ENCODE peak calls at places on chromosomes 4 and X, in four cellular contexts. F, J, Y and E are unnamed samples.

GRCh38 chr4:47510506-47511143 is 25.6 kb downstream of the ATP10D start:
- DNase-seq in Y (peak; percentile 37), J (no peak), F (no peak), E (no peak)

GRCh38 chr4:164428561-164428960 is 325.4 kb upstream of the SMIM31 start:
- DNase-seq in Y (no peak), J (no peak), F (no peak), E (no peak)

GRCh38 chr4:174122705-174123104 is 160.8 kb downstream of the FBXO8 start:
- DNase-seq in F (no peak), J (no peak), Y (no peak), E (no peak)

GRCh38 chr4:30901781-30902479 is 181.8 kb downstream of the PCDH7 start:
- DNase-seq in J (no peak), F (no peak), Y (no peak), E (no peak)

GRCh38 chr4:125676156-125676555 is 361.4 kb downstream of the FAT4 start:
- DNase-seq in F (no peak), Y (no peak), J (no peak), E (no peak)

GRCh38 chrX:123477673-123478072 is 255.2 kb downstream of the THOC2 start:
- DNase-seq in F (no peak), J (no peak), Y (peak; percentile 8), E (no peak)

GRCh38 chrX:57516491-57516890 is 75.3 kb upstream of the ZXDB start:
- DNase-seq in J (no peak), F (peak; percentile 77), Y (no peak), E (no peak)

GRCh38 chrX:37679230-37679629 is 6.4 kb upstream of the XK start:
- DNase-seq in Y (no peak), F (no peak), J (no peak), E (no peak)

GRCh38 chrX:9829308-9830267 is 43.4 kb downstream of the SHROOM2 start:
- DNase-seq in Y (no peak), J (peak; percentile 66), F (no peak), E (no peak)

GRCh38 chrX:153955451-153955732 is 10.9 kb upstream of the RENBP start:
- DNase-seq in F (no peak), J (no peak), Y (no peak), E (no peak)

GRCh38 chrX:133958997-133959688 is 26.3 kb downstream of the GPC3 start:
- DNase-seq in Y (no peak), F (no peak), J (no peak), E (no peak)

GRCh38 chr4:114281561-114281960 is 302.1 kb upstream of the ARSJ start:
- DNase-seq in Y (no peak), J (peak; percentile 57), F (no peak), E (no peak)

GRCh38 chr4:9921326-9921725 is 100.0 kb downstream of the SLC2A9 start:
- DNase-seq in Y (no peak), J (no peak), F (no peak), E (no peak)

GRCh38 chr4:14196141-14196540 is 568.6 kb upstream of the BOD1L1 start:
- DNase-seq in F (no peak), Y (peak; percentile 46), J (peak; percentile 70), E (no peak)